ENCODE peak calls at places on chromosomes 4 and X, in eight cellular contexts. K, Z, T, E, I, B, L and C are unnamed samples.

GRCh38 chrX:68894513-68895338 is 65.9 kb downstream of the EFNB1 start:
- DNase-seq in T (peak; percentile 43), L (peak; percentile 64), E (peak; percentile 37), Z (no peak), I (no peak), B (peak; percentile 9), K (peak; percentile 83), C (peak; percentile 64)

GRCh38 chrX:52852110-52852872 is 15.6 kb downstream of the XAGE3 start:
- DNase-seq in Z (no peak), K (no peak), E (no peak), I (no peak), B (no peak), T (no peak), L (no peak), C (no peak)

GRCh38 chrX:10939384-10939783 is 171.7 kb upstream of the HCCS start:
- DNase-seq in T (no peak), L (no peak), I (no peak), B (no peak), Z (no peak), K (no peak), E (no peak), C (no peak)

GRCh38 chr4:14384824-14385223 is 617.5 kb upstream of the CPEB2 start:
- DNase-seq in T (no peak), Z (no peak), K (no peak), L (no peak), I (no peak), E (no peak), B (no peak), C (no peak)

GRCh38 chr4:99394913-99395312 is 40.2 kb downstream of the ADH7 start:
- DNase-seq in E (no peak), L (no peak), B (no peak), K (no peak), T (no peak), Z (no peak), I (no peak), C (no peak)

GRCh38 chr4:8324640-8325239 is 55.2 kb downstream of the HTRA3 start:
- DNase-seq in B (no peak), E (no peak), K (peak; percentile 14), L (peak; percentile 9), T (peak; percentile 80), I (peak; percentile 36), Z (no peak), C (no peak)

GRCh38 chrX:41655631-41656030 is 33.1 kb upstream of the GPR34 start:
- DNase-seq in Z (no peak), L (no peak), I (no peak), E (no peak), T (peak; percentile 13), K (no peak), B (no peak), C (no peak)

GRCh38 chrX:73977542-73978169 is 326.3 kb upstream of the ZCCHC13 start:
- DNase-seq in L (no peak), E (no peak), T (no peak), K (no peak), B (peak; percentile 84), I (no peak), Z (no peak), C (no peak)

GRCh38 chr4:16026155-16026761 is 57.6 kb downstream of the PROM1 start:
- DNase-seq in T (no peak), Z (no peak), E (peak; percentile 70), L (no peak), B (peak; percentile 56), K (no peak), I (no peak), C (no peak)

GRCh38 chrX:131053076-131053475 is 5.1 kb upstream of the ARHGAP36 start:
- DNase-seq in I (no peak), B (no peak), K (no peak), L (no peak), E (no peak), Z (no peak), T (no peak), C (no peak)

GRCh38 chr4:73446336-73446938 is 10.4 kb downstream of the AFP start:
- DNase-seq in K (no peak), T (no peak), L (no peak), Z (no peak), B (peak; percentile 32), I (peak; percentile 40), E (peak; percentile 16), C (no peak)

GRCh38 chrX:6026484-6026883 is 202.2 kb downstream of the NLGN4X start:
- DNase-seq in L (no peak), T (no peak), K (no peak), E (no peak), B (no peak), I (no peak), Z (no peak), C (no peak)

GRCh38 chrX:113202601-113203000 is 362.0 kb upstream of the AMOT start:
- DNase-seq in K (no peak), E (no peak), B (no peak), T (no peak), Z (no peak), I (no peak), L (no peak), C (no peak)
- H3K9me3 ChIP-seq in K (no peaks in the 10 kb centered on the region), E (no peaks in the 10 kb centered on the region), B (no peaks in the 10 kb centered on the region), T (no peaks in the 10 kb centered on the region), Z (no peaks in the 10 kb centered on the region), I (no peaks in the 10 kb centered on the region), L (peaks cover 18% of the 10 kb centered on the region), C (no peaks in the 10 kb centered on the region)

GRCh38 chr4:27407616-27408015 is 547.0 kb downstream of the STIM2 start:
- DNase-seq in Z (no peak), K (no peak), E (no peak), I (no peak), L (no peak), T (no peak), B (no peak), C (no peak)
- H3K9me3 ChIP-seq in Z (peaks cover 6% of the 10 kb centered on the region), K (peaks cover 4% of the 10 kb centered on the region), E (no peaks in the 10 kb centered on the region), I (no peaks in the 10 kb centered on the region), L (no peaks in the 10 kb centered on the region), T (no peaks in the 10 kb centered on the region), B (no peaks in the 10 kb centered on the region), C (no peaks in the 10 kb centered on the region)

GRCh38 chrX:76796311-76796710 is 368.8 kb downstream of the MAGEE1 start:
- DNase-seq in K (no peak), Z (no peak), L (no peak), T (peak; percentile 9), I (peak; percentile 48), B (no peak), E (no peak), C (no peak)
- H3K9me3 ChIP-seq in K (no peaks in the 10 kb centered on the region), Z (no peaks in the 10 kb centered on the region), L (no peaks in the 10 kb centered on the region), T (no peaks in the 10 kb centered on the region), I (no peaks in the 10 kb centered on the region), B (no peaks in the 10 kb centered on the region), E (no peaks in the 10 kb centered on the region), C (no peaks in the 10 kb centered on the region)

GRCh38 chr4:116499-116898 is 7.8 kb upstream of the ZNF718 start:
- DNase-seq in L (no peak), I (no peak), B (no peak), Z (no peak), E (no peak), K (no peak), T (no peak), C (no peak)
- H3K9me3 ChIP-seq in L (peaks cover 39% of the 10 kb centered on the region), I (no peaks in the 10 kb centered on the region), B (peaks cover 3% of the 10 kb centered on the region), Z (no peaks in the 10 kb centered on the region), E (no peaks in the 10 kb centered on the region), K (peaks cover 4% of the 10 kb centered on the region), T (no peaks in the 10 kb centered on the region), C (no peaks in the 10 kb centered on the region)

GRCh38 chr4:110635155-110635479 is 12.2 kb upstream of the PITX2 start:
- DNase-seq in B (no peak), T (no peak), I (no peak), Z (no peak), K (no peak), E (no peak), L (no peak), C (no peak)
- H3K9me3 ChIP-seq in B (no peaks in the 10 kb centered on the region), T (no peaks in the 10 kb centered on the region), I (no peaks in the 10 kb centered on the region), Z (no peaks in the 10 kb centered on the region), K (no peaks in the 10 kb centered on the region), E (no peaks in the 10 kb centered on the region), L (peaks cover 8% of the 10 kb centered on the region), C (no peaks in the 10 kb centered on the region)

GRCh38 chr4:129063640-129064039 is 29.7 kb downstream of the SCLT1 start:
- DNase-seq in B (no peak), K (no peak), Z (no peak), I (no peak), E (no peak), T (no peak), L (no peak), C (no peak)

GRCh38 chr4:129064717-129065116 is 28.6 kb downstream of the SCLT1 start:
- DNase-seq in E (no peak), I (no peak), Z (no peak), T (no peak), K (no peak), B (no peak), L (no peak), C (no peak)

GRCh38 chr4:129062580-129062979 is 30.8 kb downstream of the SCLT1 start:
- DNase-seq in E (no peak), I (no peak), K (no peak), L (no peak), Z (no peak), T (no peak), B (no peak), C (no peak)

DNA sequence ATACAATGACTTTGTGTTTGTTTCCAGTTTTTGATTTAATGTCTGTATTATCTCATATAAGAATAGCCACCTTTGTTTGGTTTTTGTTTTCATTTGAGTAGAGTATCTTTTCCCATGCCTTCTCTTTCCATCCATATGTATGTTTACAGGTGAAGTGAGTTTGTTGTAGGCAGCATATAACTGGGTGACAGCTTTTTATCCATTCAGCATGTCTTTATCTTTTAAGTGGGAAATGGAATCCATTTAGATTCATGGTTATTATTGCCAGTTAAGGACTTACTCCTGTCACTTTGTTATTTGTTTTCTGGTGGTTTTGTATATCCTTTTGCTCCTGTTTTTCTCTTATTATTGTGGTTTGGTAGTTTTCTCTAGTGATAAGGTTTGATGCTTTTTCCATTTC is 34.3 kb downstream of the SCLT1 start:
- DNase-seq in Z (no peak), T (no peak), B (no peak), I (no peak), E (no peak), L (no peak), K (no peak), C (no peak)
- H3K9me3 ChIP-seq in Z (peaks cover 57% of the 10 kb centered on the region), T (peaks cover 18% of the 10 kb centered on the region), B (peaks cover 9% of the 10 kb centered on the region), I (peaks cover 4% of the 10 kb centered on the region), E (peaks cover 5% of the 10 kb centered on the region), L (peaks cover 98% of the 10 kb centered on the region), K (peaks cover 23% of the 10 kb centered on the region), C (peaks cover 6% of the 10 kb centered on the region)

DNA sequence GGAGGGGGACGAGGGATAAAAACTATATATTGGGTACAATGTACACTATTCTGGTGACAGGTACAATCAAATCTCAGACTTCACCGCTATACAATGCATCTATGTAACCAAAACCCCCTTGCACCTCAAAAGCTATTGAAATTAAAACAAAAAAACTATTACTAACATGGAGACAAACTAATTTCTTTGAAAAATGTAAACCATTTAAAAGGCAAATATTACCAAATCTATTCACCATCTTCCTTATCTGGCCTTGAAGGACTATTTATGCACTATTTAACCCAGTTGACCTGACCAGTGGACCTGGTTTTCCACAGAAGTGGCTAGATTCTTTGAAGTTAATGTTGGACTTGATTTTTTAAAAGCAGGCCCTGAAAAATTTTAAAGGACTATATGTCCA is 212.3 kb upstream of the RPS6KA3 start:
- DNase-seq in I (no peak), B (no peak), Z (no peak), T (no peak), E (no peak), L (no peak), K (no peak), C (no peak)
- H3K9me3 ChIP-seq in I (no peaks in the 10 kb centered on the region), B (no peaks in the 10 kb centered on the region), Z (no peaks in the 10 kb centered on the region), T (no peaks in the 10 kb centered on the region), E (no peaks in the 10 kb centered on the region), L (no peaks in the 10 kb centered on the region), K (no peaks in the 10 kb centered on the region), C (no peaks in the 10 kb centered on the region)